ENCODE peak calls at places on chromosome 7, in eight cellular contexts. One of them, this sample, is unnamed.

GRCh38 chr7:153389261-153389660 is 629.7 kb downstream of the ACTR3B start:
- DNase-seq in AG09319: no peak
- DNase-seq in glutamatergic neuron: no peak
- DNase-seq in lower lobe of right lung: no peak
- DNase-seq in osteoblast: no peak
- DNase-seq in RWPE1: no peak
- DNase-seq in GM06990: no peak
- DNase-seq in AG04449: no peak
- DNase-seq in this sample: no peak

GRCh38 chr7:147999962-148000361 is 590.6 kb upstream of the C7orf33 start:
- DNase-seq in GM06990: no peak
- DNase-seq in lower lobe of right lung: no peak
- DNase-seq in glutamatergic neuron: no peak
- DNase-seq in AG04449: no peak
- DNase-seq in RWPE1: no peak
- DNase-seq in AG09319: no peak
- DNase-seq in osteoblast: no peak
- DNase-seq in this sample: no peak

GRCh38 chr7:136911362-136911761 is 42.9 kb downstream of the CHRM2 start:
- DNase-seq in GM06990: no peak
- DNase-seq in lower lobe of right lung: no peak
- DNase-seq in glutamatergic neuron: no peak
- DNase-seq in AG09319: no peak
- DNase-seq in osteoblast: no peak
- DNase-seq in AG04449: no peak
- DNase-seq in RWPE1: no peak
- DNase-seq in this sample: no peak

GRCh38 chr7:91263359-91264082 is 712 bp upstream of the FZD1 start:
- DNase-seq in GM06990: peak
- DNase-seq in glutamatergic neuron: peak
- DNase-seq in RWPE1: no peak
- DNase-seq in AG09319: no peak
- DNase-seq in osteoblast: peak
- DNase-seq in lower lobe of right lung: peak
- DNase-seq in AG04449: no peak
- DNase-seq in this sample: no peak

GRCh38 chr7:114426824-114427223 is 12.2 kb downstream of the FOXP2 start:
- DNase-seq in lower lobe of right lung: no peak
- DNase-seq in GM06990: no peak
- DNase-seq in osteoblast: no peak
- DNase-seq in AG09319: no peak
- DNase-seq in AG04449: no peak
- DNase-seq in glutamatergic neuron: no peak
- DNase-seq in RWPE1: no peak
- DNase-seq in this sample: no peak

GRCh38 chr7:48360574-48360973 is 189.3 kb downstream of the ABCA13 start:
- DNase-seq in glutamatergic neuron: no peak
- DNase-seq in RWPE1: no peak
- DNase-seq in AG09319: no peak
- DNase-seq in AG04449: no peak
- DNase-seq in osteoblast: peak
- DNase-seq in lower lobe of right lung: no peak
- DNase-seq in GM06990: no peak
- DNase-seq in this sample: no peak

GRCh38 chr7:91169819-91170218 is 94.4 kb upstream of the FZD1 start:
- DNase-seq in osteoblast: no peak
- DNase-seq in AG09319: no peak
- DNase-seq in lower lobe of right lung: no peak
- DNase-seq in GM06990: no peak
- DNase-seq in AG04449: no peak
- DNase-seq in RWPE1: no peak
- DNase-seq in glutamatergic neuron: no peak
- DNase-seq in this sample: no peak

GRCh38 chr7:101645951-101646350 is 16.9 kb upstream of the MYL10 start:
- DNase-seq in glutamatergic neuron: no peak
- DNase-seq in AG04449: no peak
- DNase-seq in GM06990: no peak
- DNase-seq in AG09319: no peak
- DNase-seq in lower lobe of right lung: no peak
- DNase-seq in osteoblast: no peak
- DNase-seq in RWPE1: no peak
- DNase-seq in this sample: no peak

GRCh38 chr7:23963461-23963860 is 253.4 kb downstream of the STK31 start:
- DNase-seq in RWPE1: no peak
- DNase-seq in lower lobe of right lung: no peak
- DNase-seq in glutamatergic neuron: no peak
- DNase-seq in GM06990: no peak
- DNase-seq in AG04449: no peak
- DNase-seq in osteoblast: no peak
- DNase-seq in AG09319: no peak
- DNase-seq in this sample: no peak

GRCh38 chr7:7793249-7793648 is 74.8 kb upstream of the RPA3 start:
- DNase-seq in RWPE1: no peak
- DNase-seq in AG04449: no peak
- DNase-seq in AG09319: no peak
- DNase-seq in glutamatergic neuron: no peak
- DNase-seq in lower lobe of right lung: no peak
- DNase-seq in GM06990: no peak
- DNase-seq in osteoblast: no peak
- DNase-seq in this sample: no peak

GRCh38 chr7:6218324-6218723 is 54.1 kb downstream of the CYTH3 start:
- DNase-seq in osteoblast: no peak
- DNase-seq in AG09319: no peak
- DNase-seq in RWPE1: no peak
- DNase-seq in lower lobe of right lung: no peak
- DNase-seq in GM06990: no peak
- DNase-seq in AG04449: no peak
- DNase-seq in glutamatergic neuron: no peak
- DNase-seq in this sample: no peak

GRCh38 chr7:22083711-22084289 is 138.1 kb upstream of the CDCA7L start:
- DNase-seq in AG09319: no peak
- DNase-seq in osteoblast: peak
- DNase-seq in lower lobe of right lung: no peak
- DNase-seq in glutamatergic neuron: no peak
- DNase-seq in RWPE1: peak
- DNase-seq in GM06990: no peak
- DNase-seq in AG04449: no peak
- DNase-seq in this sample: no peak

GRCh38 chr7:22087861-22088260 is 142.2 kb upstream of the CDCA7L start:
- DNase-seq in osteoblast: no peak
- DNase-seq in glutamatergic neuron: no peak
- DNase-seq in GM06990: no peak
- DNase-seq in AG09319: no peak
- DNase-seq in AG04449: no peak
- DNase-seq in RWPE1: no peak
- DNase-seq in lower lobe of right lung: no peak
- DNase-seq in this sample: no peak

GRCh38 chr7:22082553-22082885 is 136.8 kb upstream of the CDCA7L start:
- DNase-seq in RWPE1: no peak
- DNase-seq in GM06990: no peak
- DNase-seq in osteoblast: no peak
- DNase-seq in AG04449: no peak
- DNase-seq in glutamatergic neuron: no peak
- DNase-seq in lower lobe of right lung: no peak
- DNase-seq in AG09319: no peak
- DNase-seq in this sample: no peak

DNA sequence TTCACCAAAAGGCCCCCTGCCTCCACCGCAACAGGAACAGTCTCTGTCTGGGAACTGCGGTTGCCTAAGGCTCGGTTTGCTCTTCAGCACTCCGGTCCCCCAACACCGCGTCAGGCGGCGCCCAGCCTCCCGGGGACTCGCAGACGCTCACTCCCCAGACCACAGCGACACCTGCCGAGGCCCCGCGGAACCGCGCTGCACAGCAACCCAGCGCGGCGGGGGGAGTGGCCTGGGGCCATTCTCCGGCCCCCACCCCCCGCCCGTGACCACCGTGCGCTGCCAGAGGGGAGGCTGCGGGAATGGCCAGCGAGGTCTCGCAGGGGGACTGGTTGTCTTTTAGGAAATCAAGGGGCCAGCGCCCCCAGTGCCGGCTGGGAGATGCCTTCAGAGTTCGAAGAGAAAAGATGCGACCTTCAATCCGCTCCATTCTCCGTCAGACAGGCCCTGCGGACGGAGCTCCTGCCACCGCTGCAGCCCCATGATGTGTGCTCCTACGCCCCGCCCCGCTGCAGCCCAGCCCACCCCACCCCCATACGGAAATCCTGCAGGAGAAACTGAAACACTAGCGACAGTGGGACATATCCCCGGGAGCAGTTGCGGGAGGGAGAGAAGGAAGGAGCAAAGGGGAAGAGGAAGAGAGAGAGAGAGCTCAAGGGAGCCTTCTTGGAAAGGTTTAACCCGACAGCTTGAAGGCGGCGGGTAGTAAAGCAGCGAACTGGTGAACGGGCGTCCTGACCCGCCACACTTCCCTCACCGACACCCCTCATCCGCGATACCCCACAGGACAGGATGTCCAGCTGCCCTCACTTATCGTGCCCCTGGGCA is 137.4 kb upstream of the CDCA7L start:
- DNase-seq in RWPE1: peak
- DNase-seq in AG04449: no peak
- DNase-seq in osteoblast: peak
- DNase-seq in lower lobe of right lung: peak
- DNase-seq in AG09319: peak
- DNase-seq in GM06990: peak
- DNase-seq in glutamatergic neuron: peak
- DNase-seq in this sample: peak
- TF ChIP-seq CTCF in RWPE1: peak
- TF ChIP-seq CTCF in AG04449: peak
- TF ChIP-seq CTCF in osteoblast: peak
- TF ChIP-seq CTCF in lower lobe of right lung: peak
- TF ChIP-seq CTCF in AG09319: peak
- TF ChIP-seq CTCF in GM06990: peak
- TF ChIP-seq CTCF in glutamatergic neuron: peak
- TF ChIP-seq CTCF in this sample: peak

GRCh38 chr7:1290262-1291039 is 57.8 kb downstream of the UNCX start:
- DNase-seq in lower lobe of right lung: peak
- DNase-seq in AG09319: no peak
- DNase-seq in glutamatergic neuron: no peak
- DNase-seq in GM06990: peak
- DNase-seq in AG04449: no peak
- DNase-seq in osteoblast: peak
- DNase-seq in RWPE1: no peak
- DNase-seq in this sample: peak
- TF ChIP-seq CTCF in lower lobe of right lung: no peak
- TF ChIP-seq CTCF in AG09319: peak
- TF ChIP-seq CTCF in glutamatergic neuron: no peak
- TF ChIP-seq CTCF in GM06990: no peak
- TF ChIP-seq CTCF in AG04449: peak
- TF ChIP-seq CTCF in osteoblast: peak
- TF ChIP-seq CTCF in RWPE1: peak
- TF ChIP-seq CTCF in this sample: no peak

GRCh38 chr7:112874909-112875308 is 84.7 kb upstream of the TMEM168 start:
- DNase-seq in lower lobe of right lung: no peak
- DNase-seq in GM06990: no peak
- DNase-seq in osteoblast: no peak
- DNase-seq in AG04449: no peak
- DNase-seq in AG09319: no peak
- DNase-seq in glutamatergic neuron: no peak
- DNase-seq in RWPE1: no peak
- DNase-seq in this sample: no peak

GRCh38 chr7:112873831-112874553 is 83.8 kb upstream of the TMEM168 start:
- DNase-seq in glutamatergic neuron: no peak
- DNase-seq in AG09319: no peak
- DNase-seq in lower lobe of right lung: no peak
- DNase-seq in osteoblast: no peak
- DNase-seq in AG04449: no peak
- DNase-seq in RWPE1: no peak
- DNase-seq in GM06990: no peak
- DNase-seq in this sample: no peak

GRCh38 chr7:112880786-112881418 is 90.7 kb upstream of the TMEM168 start:
- DNase-seq in AG04449: no peak
- DNase-seq in lower lobe of right lung: no peak
- DNase-seq in osteoblast: no peak
- DNase-seq in RWPE1: no peak
- DNase-seq in AG09319: no peak
- DNase-seq in glutamatergic neuron: no peak
- DNase-seq in GM06990: no peak
- DNase-seq in this sample: no peak

GRCh38 chr7:112877671-112878460 is 87.7 kb upstream of the TMEM168 start:
- DNase-seq in lower lobe of right lung: no peak
- DNase-seq in GM06990: no peak
- DNase-seq in osteoblast: no peak
- DNase-seq in AG09319: no peak
- DNase-seq in AG04449: no peak
- DNase-seq in RWPE1: no peak
- DNase-seq in glutamatergic neuron: no peak
- DNase-seq in this sample: no peak

DNA sequence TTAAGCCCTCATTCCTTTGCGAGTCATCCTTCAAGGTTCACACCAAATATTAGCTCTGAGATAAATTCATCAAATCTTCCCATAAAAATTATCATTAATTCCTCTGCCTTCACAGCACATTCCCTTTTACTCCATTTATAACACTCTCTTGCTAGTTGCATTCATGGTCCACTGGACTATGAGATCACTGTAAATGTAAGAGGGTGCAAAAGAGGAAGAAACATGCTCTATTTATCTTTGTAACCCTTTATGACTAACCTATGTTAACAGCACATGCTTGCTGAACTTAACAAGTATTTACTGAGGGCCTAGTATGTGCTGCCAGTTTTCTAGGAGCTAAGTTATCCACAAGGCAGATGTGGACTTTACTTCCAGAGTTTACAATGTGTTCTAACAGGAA is 86.7 kb upstream of the TMEM168 start:
- DNase-seq in RWPE1: no peak
- DNase-seq in AG04449: no peak
- DNase-seq in lower lobe of right lung: no peak
- DNase-seq in AG09319: no peak
- DNase-seq in glutamatergic neuron: no peak
- DNase-seq in osteoblast: no peak
- DNase-seq in GM06990: no peak
- DNase-seq in this sample: no peak
- TF ChIP-seq CTCF in RWPE1: no peak
- TF ChIP-seq CTCF in AG04449: no peak
- TF ChIP-seq CTCF in lower lobe of right lung: no peak
- TF ChIP-seq CTCF in AG09319: no peak
- TF ChIP-seq CTCF in glutamatergic neuron: no peak
- TF ChIP-seq CTCF in osteoblast: no peak
- TF ChIP-seq CTCF in GM06990: no peak
- TF ChIP-seq CTCF in this sample: no peak

DNA sequence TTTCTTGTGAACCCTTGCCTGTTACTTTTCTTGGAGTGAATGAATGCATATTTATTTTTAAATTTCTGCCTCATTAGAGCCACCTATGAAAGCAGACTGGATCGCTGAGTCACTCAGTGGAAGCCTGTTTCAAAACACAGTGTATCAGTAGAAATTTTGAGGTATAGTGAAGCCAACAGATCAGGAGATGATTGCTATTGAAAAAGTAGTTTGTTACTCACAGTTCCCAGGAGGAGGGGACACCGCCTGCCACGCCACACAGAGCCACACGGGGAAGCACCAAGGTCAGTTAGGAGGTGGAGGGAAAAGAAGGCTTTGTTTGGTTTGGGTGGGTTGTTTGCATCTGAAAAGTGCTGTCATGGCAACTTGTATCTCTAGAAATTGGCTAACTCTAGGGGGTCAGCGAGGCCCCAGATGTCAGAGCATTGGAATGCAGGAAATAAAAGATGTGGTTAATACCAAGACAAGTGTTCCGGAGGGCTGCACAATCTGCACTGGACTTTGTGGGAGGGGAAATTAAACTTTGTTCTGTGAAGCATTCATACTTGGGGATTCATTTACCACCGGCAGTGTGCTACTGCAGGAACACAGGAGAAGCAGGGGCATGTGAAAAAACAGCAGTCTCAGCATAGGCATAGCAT is 106.4 kb upstream of the SDK1 start:
- DNase-seq in GM06990: no peak
- DNase-seq in RWPE1: peak
- DNase-seq in glutamatergic neuron: no peak
- DNase-seq in lower lobe of right lung: peak
- DNase-seq in AG04449: no peak
- DNase-seq in AG09319: no peak
- DNase-seq in osteoblast: peak
- DNase-seq in this sample: no peak
- TF ChIP-seq CTCF in GM06990: no peak
- TF ChIP-seq CTCF in RWPE1: no peak
- TF ChIP-seq CTCF in glutamatergic neuron: no peak
- TF ChIP-seq CTCF in lower lobe of right lung: no peak
- TF ChIP-seq CTCF in AG04449: no peak
- TF ChIP-seq CTCF in AG09319: no peak
- TF ChIP-seq CTCF in osteoblast: no peak
- TF ChIP-seq CTCF in this sample: no peak

This sample was measured in natural killer cell.